ENCODE peak calls at places on chromosomes 6 and 20, in ten cellular contexts. P is cardiac fibroblast, S is gastrocnemius medialis, M is IMR-90, F is tibial artery, E is fibroblast of mammary gland, U is AG09309, O is brain microvascular endothelial cell, V is cardiac muscle cell, Z is epithelial cell of esophagus. J is an unnamed sample.

GRCh38 chr6:72328775-72329174 is 293.1 kb upstream of the KCNQ5 start:
- DNase-seq in P (peak), S (no peak), M (no peak), F (no peak), E (peak), U (no peak), O (no peak), V (no peak), Z (peak), J (peak)

GRCh38 chr6:75306074-75306473 is 21.5 kb upstream of the TMEM30A start:
- DNase-seq in P (no peak), S (no peak), M (peak), F (no peak), E (no peak), U (no peak), O (peak), V (peak), Z (no peak), J (no peak)

GRCh38 chr6:107740496-107741190 is 83.5 kb downstream of the SCML4 start:
- DNase-seq in P (no peak), S (no peak), M (no peak), F (no peak), E (no peak), U (no peak), O (no peak), V (no peak), Z (no peak), J (no peak)

GRCh38 chr20:48933017-48933766 is 11.7 kb downstream of the ARFGEF2 start:
- DNase-seq in P (no peak), S (no peak), M (no peak), F (no peak), E (no peak), U (no peak), O (no peak), V (no peak), Z (no peak), J (no peak)

GRCh38 chr20:53210931-53211330 is 238.8 kb downstream of the TSHZ2 start:
- DNase-seq in P (no peak), S (no peak), M (no peak), F (no peak), E (peak), U (no peak), O (no peak), V (no peak), Z (no peak), J (no peak)

GRCh38 chr6:139270249-139270648 is 21.5 kb downstream of the TXLNB start:
- DNase-seq in P (no peak), S (no peak), M (no peak), F (no peak), E (no peak), U (no peak), O (no peak), V (no peak), Z (no peak), J (no peak)

GRCh38 chr6:95848717-95849116 is 167.1 kb upstream of the FUT9 start:
- DNase-seq in P (no peak), S (no peak), M (no peak), F (no peak), E (no peak), U (no peak), O (no peak), V (no peak), Z (no peak), J (no peak)

GRCh38 chr6:115717062-115717461 is 343.6 kb downstream of the FRK start:
- DNase-seq in P (no peak), S (no peak), M (no peak), F (no peak), E (no peak), U (no peak), O (no peak), V (no peak), Z (no peak), J (no peak)

GRCh38 chr6:99016355-99016754 is 68.6 kb upstream of the FBXL4 start:
- DNase-seq in P (peak), S (no peak), M (peak), F (no peak), E (peak), U (no peak), O (peak), V (no peak), Z (peak), J (no peak)

GRCh38 chr20:47773381-47773786 is 11.9 kb downstream of the SULF2 start:
- DNase-seq in P (peak), S (no peak), M (no peak), F (no peak), E (no peak), U (no peak), O (no peak), V (no peak), Z (no peak), J (no peak)

GRCh38 chr6:52059821-52060220 is 27.6 kb downstream of the PKHD1 start:
- DNase-seq in P (no peak), S (no peak), M (no peak), F (no peak), E (no peak), U (no peak), O (no peak), V (no peak), Z (no peak), J (no peak)

GRCh38 chr6:95249176-95249575 is 328.2 kb upstream of the MANEA start:
- DNase-seq in P (peak), S (no peak), M (peak), F (no peak), E (peak), U (no peak), O (no peak), V (peak), Z (peak), J (peak)

GRCh38 chr6:104682722-104683643 is 176.7 kb downstream of the HACE1 start:
- DNase-seq in P (peak), S (no peak), M (peak), F (no peak), E (peak), U (no peak), O (peak), V (peak), Z (peak), J (peak)

GRCh38 chr6:36350082-36350481 is 13.4 kb upstream of the BNIP5 start:
- DNase-seq in P (peak), S (no peak), M (no peak), F (no peak), E (no peak), U (no peak), O (peak), V (peak), Z (no peak), J (no peak)

GRCh38 chr6:112007254-112007653 is 46.6 kb upstream of the CCN6 start:
- DNase-seq in P (no peak), S (no peak), M (no peak), F (no peak), E (no peak), U (no peak), O (no peak), V (peak), Z (no peak), J (peak)

GRCh38 chr20:41618807-41619294 is 674 bp upstream of the CHD6 start:
- DNase-seq in P (no peak), S (peak), M (no peak), F (no peak), E (peak), U (no peak), O (no peak), V (no peak), Z (no peak), J (peak)

GRCh38 chr20:35820715-35821114 is 48.9 kb downstream of the PHF20 start:
- DNase-seq in P (peak), S (peak), M (peak), F (no peak), E (peak), U (no peak), O (peak), V (peak), Z (peak), J (peak)

GRCh38 chr20:33668087-33668790 is 1.5 kb downstream of the ACTL10 start:
- DNase-seq in P (no peak), S (peak), M (no peak), F (peak), E (no peak), U (no peak), O (no peak), V (no peak), Z (no peak), J (no peak)

GRCh38 chr20:60572991-60573390 is 614.8 kb downstream of the CDH26 start:
- DNase-seq in P (no peak), S (no peak), M (no peak), F (no peak), E (peak), U (no peak), O (no peak), V (no peak), Z (no peak), J (no peak)

GRCh38 chr20:15063077-15063476 is 725.7 kb upstream of the FLRT3 start:
- DNase-seq in P (no peak), S (no peak), M (no peak), F (no peak), E (no peak), U (no peak), O (no peak), V (no peak), Z (no peak), J (no peak)

GRCh38 chr6:130958468-130958867 is 104.6 kb downstream of the EPB41L2 start:
- DNase-seq in P (peak), S (no peak), M (peak), F (no peak), E (no peak), U (no peak), O (no peak), V (peak), Z (no peak), J (peak)

GRCh38 chr20:4550740-4551139 is 171.0 kb upstream of the PRND start:
- DNase-seq in P (peak), S (no peak), M (peak), F (no peak), E (peak), U (no peak), O (peak), V (no peak), Z (peak), J (no peak)

GRCh38 chr6:16292942-16293341 is 54.6 kb downstream of the GMPR start:
- DNase-seq in P (no peak), S (no peak), M (no peak), F (no peak), E (no peak), U (no peak), O (no peak), V (no peak), Z (peak), J (peak)

GRCh38 chr20:11850901-11851300 is 66.8 kb upstream of the BTBD3 start:
- DNase-seq in P (peak), S (no peak), M (peak), F (no peak), E (peak), U (no peak), O (peak), V (peak), Z (peak), J (peak)

GRCh38 chr6:95576218-95576617 is 1.1 kb upstream of the MANEA start:
- DNase-seq in P (no peak), S (no peak), M (no peak), F (no peak), E (no peak), U (no peak), O (no peak), V (peak), Z (no peak), J (no peak)

GRCh38 chr20:63498950-63499332 is at the start of gene EEF1A2:
- DNase-seq in P (no peak), S (peak), M (no peak), F (no peak), E (no peak), U (no peak), O (no peak), V (no peak), Z (no peak), J (no peak)

GRCh38 chr6:142954844-142955243 is 9.9 kb upstream of the HIVEP2 start:
- DNase-seq in P (no peak), S (no peak), M (no peak), F (peak), E (no peak), U (no peak), O (no peak), V (no peak), Z (no peak), J (no peak)

GRCh38 chr6:149082320-149082719 is 235.2 kb upstream of the TAB2 start:
- DNase-seq in P (peak), S (peak), M (peak), F (peak), E (peak), U (peak), O (peak), V (peak), Z (peak), J (peak)

GRCh38 chr20:22974354-22974753 is 60.8 kb upstream of the SSTR4 start:
- DNase-seq in P (peak), S (no peak), M (no peak), F (no peak), E (peak), U (no peak), O (peak), V (peak), Z (peak), J (peak)
- TF ChIP-seq CTCF in P (peak), S (no peak), M (peak), F (no peak), E (peak), U (peak), O (peak), V (peak), Z (peak), J (peak)

DNA sequence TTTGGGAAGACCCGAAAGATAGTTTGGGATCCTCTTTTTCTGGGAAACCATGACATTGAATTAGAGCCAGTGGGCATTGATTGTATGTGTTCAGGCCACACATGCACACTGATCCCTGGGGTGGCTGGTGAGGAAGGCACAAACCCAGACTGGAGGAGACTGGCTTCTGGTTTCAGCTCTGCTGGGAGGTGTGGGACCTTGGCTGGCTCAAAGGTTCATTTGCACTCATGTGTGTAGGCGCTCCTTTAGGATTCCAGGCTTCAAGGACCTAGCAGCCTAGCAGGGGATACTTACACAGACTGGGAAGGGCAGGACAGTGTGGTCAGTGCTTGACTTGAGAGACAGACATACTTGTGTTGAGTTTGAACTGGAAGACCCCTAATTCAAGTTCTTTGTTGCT is 7.2 kb downstream of the RIN2 start:
- DNase-seq in P (no peak), S (no peak), M (no peak), F (no peak), E (no peak), U (no peak), O (no peak), V (no peak), Z (no peak), J (no peak)
- H3K4me3 ChIP-seq in P (no peak), S (no peak), M (no peak), F (no peak), E (no peak), U (no peak), O (no peak), V (no peak), Z (no peak), J (no peak)

GRCh38 chr6:82711105-82711829 is 347.6 kb downstream of the TPBG start:
- DNase-seq in P (no peak), S (peak), M (no peak), F (no peak), E (peak), U (no peak), O (no peak), V (no peak), Z (no peak), J (no peak)

GRCh38 chr6:82712826-82713225 is 349.2 kb downstream of the TPBG start:
- DNase-seq in P (peak), S (no peak), M (no peak), F (no peak), E (peak), U (no peak), O (no peak), V (peak), Z (peak), J (peak)

GRCh38 chr6:82711992-82712788 is 348.6 kb downstream of the TPBG start:
- DNase-seq in P (peak), S (peak), M (no peak), F (peak), E (peak), U (peak), O (no peak), V (peak), Z (no peak), J (peak)
- TF ChIP-seq CTCF in P (no peak), S (no peak), M (no peak), F (no peak), E (no peak), U (no peak), O (no peak), V (no peak), Z (no peak), J (no peak)

GRCh38 chr20:5737619-5737953 is 12.6 kb upstream of the SHLD1 start:
- DNase-seq in P (no peak), S (no peak), M (no peak), F (no peak), E (no peak), U (no peak), O (no peak), V (no peak), Z (no peak), J (no peak)
- H3K4me3 ChIP-seq in P (no peak), S (no peak), M (no peak), F (no peak), E (no peak), U (no peak), O (no peak), V (no peak), Z (no peak), J (no peak)

GRCh38 chr6:24600903-24601302 is 45.1 kb downstream of the KIAA0319 start:
- DNase-seq in P (no peak), S (no peak), M (no peak), F (no peak), E (no peak), U (no peak), O (no peak), V (no peak), Z (no peak), J (no peak)
- TF ChIP-seq CTCF in P (no peak), S (no peak), M (no peak), F (no peak), E (no peak), U (peak), O (no peak), V (no peak), Z (no peak), J (no peak)

GRCh38 chr6:10957414-10957886 is 70.6 kb downstream of the SYCP2L start:
- DNase-seq in P (no peak), S (no peak), M (no peak), F (no peak), E (no peak), U (no peak), O (no peak), V (no peak), Z (no peak), J (no peak)

GRCh38 chr6:10961837-10962236 is 75.0 kb downstream of the SYCP2L start:
- DNase-seq in P (no peak), S (no peak), M (no peak), F (no peak), E (no peak), U (no peak), O (no peak), V (no peak), Z (no peak), J (no peak)

GRCh38 chr6:10962673-10963072 is 75.8 kb downstream of the SYCP2L start:
- DNase-seq in P (peak), S (no peak), M (peak), F (no peak), E (peak), U (peak), O (peak), V (peak), Z (peak), J (peak)

GRCh38 chr6:10963113-10963512 is 76.3 kb downstream of the SYCP2L start:
- DNase-seq in P (no peak), S (no peak), M (peak), F (no peak), E (no peak), U (no peak), O (no peak), V (peak), Z (no peak), J (no peak)

DNA sequence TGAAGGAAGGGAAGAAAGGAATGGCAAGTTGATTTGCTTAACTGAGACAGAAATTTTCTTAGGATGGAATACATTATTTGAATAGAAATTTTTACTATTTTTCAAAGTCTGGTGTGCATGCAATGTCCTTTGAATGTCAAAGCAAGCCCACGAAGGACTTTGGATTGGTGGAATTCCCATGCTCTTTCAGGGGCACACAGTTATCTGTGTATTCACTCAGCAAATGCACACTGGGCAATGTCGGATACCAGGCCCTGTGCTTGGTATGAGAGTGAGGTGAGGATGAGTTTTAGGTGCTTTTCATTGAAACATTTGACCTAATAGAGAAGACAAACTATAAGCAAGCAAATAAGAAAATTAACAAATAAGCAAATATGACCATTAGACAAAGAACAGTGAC is 73.3 kb downstream of the SYCP2L start:
- DNase-seq in P (no peak), S (no peak), M (no peak), F (no peak), E (no peak), U (no peak), O (no peak), V (no peak), Z (no peak), J (no peak)
- H3K4me3 ChIP-seq in P (no peak), S (no peak), M (no peak), F (no peak), E (no peak), U (no peak), O (no peak), V (no peak), Z (no peak), J (no peak)

DNA sequence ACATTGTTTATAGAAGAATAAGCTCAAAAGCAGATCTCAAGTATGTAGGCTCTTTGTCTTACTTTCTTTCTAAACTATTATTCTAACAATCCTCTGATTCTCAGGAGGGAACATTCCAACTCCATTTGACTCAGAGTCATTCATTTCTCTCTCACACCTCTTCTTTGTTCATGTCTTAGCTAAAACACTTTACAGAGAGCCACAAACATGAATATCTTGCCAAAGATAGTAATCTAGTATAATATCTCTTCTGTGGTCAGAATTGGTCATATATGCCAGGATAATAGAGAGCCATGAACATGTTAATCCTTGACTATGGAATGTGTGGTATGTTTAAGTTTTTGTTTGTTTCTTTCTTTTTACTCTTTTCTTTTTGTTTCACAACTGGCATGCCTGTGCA is 456.0 kb upstream of the PTCHD4 start:
- DNase-seq in P (peak), S (no peak), M (no peak), F (no peak), E (peak), U (no peak), O (no peak), V (peak), Z (peak), J (no peak)
- TF ChIP-seq CTCF in P (no peak), S (no peak), M (no peak), F (no peak), E (no peak), U (no peak), O (no peak), V (no peak), Z (no peak), J (no peak)

GRCh38 chr20:330233-331149 is 5.1 kb downstream of the SOX12 start:
- DNase-seq in P (peak), S (no peak), M (peak), F (no peak), E (peak), U (no peak), O (peak), V (peak), Z (peak), J (peak)
- H3K4me3 ChIP-seq in P (no peak), S (no peak), M (no peak), F (no peak), E (no peak), U (no peak), O (no peak), V (no peak), Z (no peak), J (no peak)

J was measured in fibroblast of villous mesenchyme.